ENCODE peak calls at places on chromosomes 4 and X, in six cellular contexts. E is fibroblast of lung, M is Calu3, X is mucosa of descending colon, A is cardiac fibroblast, G is GM06990. C is an unnamed sample.

GRCh38 chr4:102717448-102718092 is 43.2 kb downstream of the MANBA start:
- DNase-seq in E (no peak), M (peak; percentile 24), X (no peak), A (peak; percentile 38), G (no peak), C (no peak)

GRCh38 chr4:85740431-85740861 is 265.5 kb downstream of the ARHGAP24 start:
- DNase-seq in E (peak; percentile 60), M (no peak), X (no peak), A (peak; percentile 57), G (no peak), C (no peak)

GRCh38 chr4:6991771-6992557 is 51.2 kb upstream of the TADA2B start:
- DNase-seq in E (peak; percentile 85), M (no peak), X (no peak), A (peak; percentile 90), G (no peak), C (no peak)

GRCh38 chrX:40249582-40249981 is 151.8 kb upstream of the BCOR start:
- DNase-seq in E (no peak), M (no peak), X (no peak), A (no peak), G (no peak), C (no peak)

GRCh38 chr4:149293233-149293632 is 522.4 kb downstream of the IQCM start:
- DNase-seq in E (peak; percentile 17), M (no peak), X (no peak), A (no peak), G (no peak), C (no peak)

GRCh38 chrX:19791562-19791961 is 95.8 kb downstream of the SH3KBP1 start:
- DNase-seq in E (peak; percentile 9), M (no peak), X (no peak), A (peak; percentile 75), G (peak; percentile 33), C (no peak)

GRCh38 chrX:140715787-140716186 is 6.2 kb downstream of the LINC00632 start:
- DNase-seq in E (peak; percentile 84), M (no peak), X (no peak), A (no peak), G (no peak), C (no peak)

GRCh38 chr4:61500883-61501282 is 300.8 kb downstream of the ADGRL3 start:
- DNase-seq in E (peak; percentile 29), M (no peak), X (no peak), A (peak; percentile 62), G (no peak), C (no peak)

GRCh38 chr4:17699380-17699779 is 82.0 kb downstream of the FAM184B start:
- DNase-seq in E (no peak), M (no peak), X (no peak), A (no peak), G (no peak), C (no peak)
- TF ChIP-seq CTCF in E (no peak), M (no peak), X (no peak), A (no peak), G (no peak), C (no peak)

GRCh38 chrX:21972721-21973120 is 32.2 kb downstream of the SMS start:
- DNase-seq in E (peak; percentile 65), M (peak; percentile 41), X (no peak), A (peak; percentile 89), G (no peak), C (no peak)
- TF ChIP-seq CTCF in E (peak; percentile 27), M (no peak), X (no peak), A (no peak), G (peak; percentile 17), C (peak; percentile 15)

DNA sequence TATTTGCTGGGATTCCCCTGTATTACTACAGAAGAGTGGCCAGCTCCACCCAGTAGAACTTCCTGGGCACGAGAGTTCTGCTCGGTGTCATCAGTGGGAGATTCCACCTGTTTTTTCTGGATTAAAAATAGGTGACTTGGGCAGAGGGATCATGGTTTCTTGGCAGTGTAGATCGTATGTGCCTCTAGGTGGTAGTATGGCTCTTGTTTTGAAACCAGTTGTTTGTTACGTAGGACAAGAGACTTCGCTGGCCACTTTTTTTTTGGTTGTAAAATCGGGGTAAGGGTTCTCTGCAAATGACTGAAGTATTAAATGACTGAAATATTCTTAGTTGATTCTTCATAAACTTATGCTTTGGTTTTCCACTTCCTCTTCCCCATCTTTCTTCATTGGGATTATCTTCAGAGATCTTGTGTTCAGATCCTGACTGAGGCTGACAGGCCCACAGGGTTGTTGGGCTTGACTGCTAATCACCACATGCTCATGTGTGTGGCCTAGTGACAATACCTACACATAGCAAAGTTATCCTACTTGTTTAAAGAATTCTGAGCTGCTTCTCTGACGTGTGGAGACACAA is 43.8 kb upstream of the WDR1 start:
- DNase-seq in E (peak; percentile 42), M (no peak), X (no peak), A (peak; percentile 65), G (no peak), C (no peak)
- TF ChIP-seq CTCF in E (peak; percentile 28), M (no peak), X (no peak), A (peak; percentile 40), G (peak; percentile 11), C (no peak)

DNA sequence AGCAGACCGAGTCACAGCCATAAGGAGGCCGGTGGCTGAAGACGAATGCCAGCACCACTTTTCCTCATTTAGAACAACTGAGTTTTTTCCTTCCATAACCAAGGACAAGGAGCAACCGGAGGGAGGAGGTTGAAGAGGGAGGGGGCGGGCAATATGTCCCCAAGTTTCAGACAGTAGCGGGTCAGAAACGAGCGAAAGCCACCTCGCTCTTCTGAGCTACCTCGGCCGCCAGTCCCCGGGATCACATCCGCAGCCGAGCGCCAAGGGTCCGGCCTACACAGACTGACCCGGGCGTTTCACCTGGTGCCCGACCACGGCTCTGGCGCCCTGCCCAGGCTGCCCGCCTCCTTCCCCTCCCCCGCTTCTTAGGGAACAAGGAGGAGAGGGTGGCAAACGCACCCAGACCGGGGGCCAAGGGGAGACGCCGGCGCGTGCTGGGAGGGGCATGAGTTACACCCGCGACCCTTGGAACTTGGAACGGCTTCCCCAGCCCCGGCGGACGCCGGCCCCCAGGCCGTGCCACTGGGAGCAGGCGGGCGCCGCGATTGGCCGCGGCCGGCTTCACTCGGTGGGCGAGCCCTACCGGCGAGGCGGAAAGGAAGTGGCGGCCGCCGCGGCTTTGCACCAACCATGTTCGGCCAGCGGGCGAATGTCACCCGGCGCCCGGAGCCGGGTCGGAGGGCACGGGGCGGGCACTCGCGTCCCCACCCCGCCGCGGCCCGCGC is 1.6 kb downstream of the IRF2 start:
- DNase-seq in E (peak; percentile 58), M (peak; percentile 78), X (peak; percentile 94), A (peak; percentile 58), G (peak; percentile 83), C (peak; percentile 73)
- TF ChIP-seq CTCF in E (no peak), M (no peak), X (no peak), A (no peak), G (no peak), C (no peak)

GRCh38 chr4:139453371-139454110 is 380 bp upstream of the RAB33B start:
- DNase-seq in E (peak; percentile 98), M (peak; percentile 93), X (peak; percentile 99), A (peak; percentile 99), G (peak; percentile 97), C (peak; percentile 95)
- TF ChIP-seq CTCF in E (no peak), M (peak; percentile 11), X (no peak), A (no peak), G (no peak), C (no peak)

C was measured in GM13977.